ENCODE peak calls at places on chromosome 14, in ten cellular contexts. L is foreskin keratinocyte, G is pancreas, N is sigmoid colon, H is suprapubic skin, A is fibroblast of pulmonary artery, O is progenitor cell of endocrine pancreas, E is cardiac muscle cell, B is cardiac fibroblast, X is foreskin fibroblast. M is an unnamed sample.

GRCh38 chr14:96698846-96699543 is 98.2 kb upstream of the VRK1 start:
- DNase-seq in H (no peak), B (no peak), E (no peak), A (no peak), X (no peak), L (no peak), G (no peak), O (no peak), N (no peak), M (no peak)

GRCh38 chr14:94343238-94343637 is 20.1 kb upstream of the SERPINA6 start:
- DNase-seq in N (no peak), L (no peak), O (no peak), X (no peak), E (no peak), A (no peak), B (no peak), H (no peak), G (no peak), M (no peak)

GRCh38 chr14:89540009-89540829 is 123.2 kb upstream of the FOXN3 start:
- DNase-seq in B (peak), H (no peak), X (no peak), N (no peak), O (no peak), G (no peak), A (peak), L (no peak), E (peak), M (no peak)

GRCh38 chr14:90820958-90821357 is 4.7 kb upstream of the TTC7B start:
- DNase-seq in X (peak), H (no peak), E (peak), N (no peak), G (no peak), L (peak), O (no peak), B (peak), A (no peak), M (no peak)

GRCh38 chr14:24055971-24056799 is 4.4 kb downstream of the CARMIL3 start:
- DNase-seq in E (no peak), G (peak), X (no peak), L (no peak), A (no peak), N (peak), H (no peak), O (no peak), B (no peak), M (no peak)

GRCh38 chr14:86243158-86243557 is 713.2 kb downstream of the FLRT2 start:
- DNase-seq in G (no peak), H (no peak), L (no peak), A (no peak), O (no peak), E (no peak), B (no peak), N (no peak), X (no peak), M (no peak)

GRCh38 chr14:43014338-43014737 is 1407.7 kb downstream of the LRFN5 start:
- DNase-seq in G (no peak), H (no peak), N (no peak), A (no peak), B (no peak), E (no peak), X (no peak), L (no peak), O (no peak), M (no peak)

GRCh38 chr14:105839425-105840265 is 313.3 kb downstream of the TMEM121 start:
- DNase-seq in A (no peak), B (no peak), L (no peak), H (no peak), X (no peak), N (peak), O (no peak), G (no peak), E (no peak), M (no peak)

GRCh38 chr14:69532561-69533335 is 41.9 kb downstream of the CCDC177 start:
- DNase-seq in E (no peak), N (no peak), B (no peak), X (no peak), L (no peak), H (no peak), A (no peak), O (no peak), G (no peak), M (no peak)

GRCh38 chr14:37150414-37150813 is 22.0 kb downstream of the SLC25A21 start:
- DNase-seq in L (peak), N (no peak), A (peak), X (no peak), B (peak), O (no peak), H (no peak), E (peak), G (no peak), M (no peak)
- TF ChIP-seq CTCF in L (peak), N (no peak), A (peak), X (peak), B (peak), O (peak), H (peak), E (peak), G (peak), M (peak)

GRCh38 chr14:21802441-21802840 is 128.8 kb upstream of the OR4E1 start:
- DNase-seq in H (no peak), O (no peak), L (no peak), X (no peak), E (no peak), B (no peak), A (no peak), N (no peak), G (no peak), M (no peak)

GRCh38 chr14:21807975-21808374 is 134.4 kb upstream of the OR4E1 start:
- DNase-seq in B (no peak), L (no peak), O (no peak), G (no peak), X (no peak), E (no peak), H (no peak), A (no peak), N (no peak), M (no peak)
- TF ChIP-seq CTCF in B (no peak), L (no peak), O (no peak), G (no peak), X (no peak), E (no peak), H (no peak), A (no peak), N (no peak), M (no peak)

DNA sequence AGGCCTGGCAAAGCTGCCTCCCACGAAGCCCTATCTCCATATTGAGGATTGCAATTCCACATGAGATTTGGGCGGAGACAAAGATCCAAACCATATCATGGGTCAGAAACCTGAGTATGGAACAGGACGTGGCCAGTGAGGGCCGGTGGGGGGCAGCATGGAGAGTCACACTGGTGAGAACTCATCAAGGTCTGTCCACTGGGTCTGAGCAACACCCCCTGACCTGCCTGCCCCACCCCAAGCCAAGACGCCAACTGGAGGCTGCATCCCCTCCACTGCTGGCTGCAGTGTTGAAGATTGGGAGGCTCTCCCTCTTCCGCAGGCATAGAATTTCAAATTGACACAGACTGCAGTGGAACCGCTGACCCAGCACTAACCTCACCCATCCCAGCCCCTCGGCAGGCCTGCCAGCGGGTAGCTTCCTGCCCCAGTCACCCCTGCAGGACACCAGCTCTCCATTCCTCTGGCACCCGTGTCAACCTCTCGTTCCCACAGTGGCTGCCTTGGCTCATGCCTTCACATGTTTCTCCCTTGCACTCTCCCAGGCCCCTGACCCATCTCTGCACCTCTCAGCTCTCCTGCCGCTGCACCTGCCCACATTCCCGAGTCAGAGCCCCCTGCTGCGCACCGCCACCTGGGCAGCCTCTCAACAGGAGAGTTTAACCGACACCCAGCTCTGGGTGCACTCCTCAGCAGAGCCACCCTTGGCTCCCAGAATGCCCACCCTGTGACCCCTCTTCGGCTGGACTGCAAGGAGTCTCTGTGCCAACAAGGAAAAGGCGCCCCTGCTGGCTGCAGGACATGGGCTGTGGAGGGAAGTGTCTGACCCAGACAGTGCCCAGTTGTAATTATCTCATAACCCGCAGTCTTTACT is 45.2 kb upstream of the PPP2R5C start:
- DNase-seq in E (no peak), A (no peak), O (no peak), H (peak), B (no peak), G (peak), L (no peak), X (no peak), N (no peak), M (no peak)
- TF ChIP-seq CTCF in E (no peak), A (no peak), O (no peak), H (no peak), B (no peak), G (no peak), L (no peak), X (no peak), N (no peak), M (no peak)

GRCh38 chr14:50860478-50861086 is 11.3 kb upstream of the ABHD12B start:
- DNase-seq in L (peak), B (peak), G (peak), X (peak), N (peak), H (peak), E (peak), A (peak), O (peak), M (no peak)
- TF ChIP-seq CTCF in L (peak), B (peak), G (peak), X (peak), N (peak), H (peak), E (peak), A (peak), O (peak), M (peak)

M was measured in chondrocyte.